ENCODE peak calls at places on chromosomes 16 and 17, in four cellular contexts. O is retina, S is transverse colon, L is HS-5. N is an unnamed sample.

GRCh38 chr17:30827082-30827481 is 2.6 kb upstream of the CRLF3 start:
- DNase-seq in O (no peak), S (no peak), L (no peak), N (no peak)

GRCh38 chr17:36721560-36722120 is 120.3 kb downstream of the MRM1 start:
- DNase-seq in O (no peak), S (no peak), L (no peak), N (no peak)

GRCh38 chr17:62164712-62165377 is 99.8 kb upstream of the MED13 start:
- DNase-seq in O (no peak), S (no peak), L (no peak), N (no peak)

GRCh38 chr17:29546834-29547233 is 20.0 kb downstream of the ABHD15 start:
- DNase-seq in O (no peak), S (no peak), L (no peak), N (no peak)

GRCh38 chr17:82212331-82213250 is at the start of gene CCDC57:
- DNase-seq in O (peak), S (peak), L (no peak), N (peak)

GRCh38 chr16:89785523-89786155 is 30.8 kb downstream of the FANCA start:
- DNase-seq in O (no peak), S (peak), L (no peak), N (no peak)

GRCh38 chr17:78359936-78360370 is at the start of gene SOCS3:
- DNase-seq in O (peak), S (peak), L (peak), N (peak)

GRCh38 chr17:44110823-44111633 is 12.4 kb downstream of the HDAC5 start:
- DNase-seq in O (peak), S (peak), L (peak), N (peak)